ENCODE peak calls at places on chromosomes 11 and 22, in eight cellular contexts. One of them, this sample, is unnamed.

GRCh38 chr11:8384199-8384821 is 120.6 kb upstream of the LMO1 start:
- DNase-seq in PC-3: peak; percentile 23
- DNase-seq in Karpas-422: no peak
- DNase-seq in mammary epithelial cell: no peak
- DNase-seq in neuronal stem cell: no peak
- DNase-seq in IMR-90: no peak
- DNase-seq in colonic mucosa: no peak
- DNase-seq in GM23248: peak; percentile 57
- DNase-seq in this sample: no peak

GRCh38 chr11:4881860-4882500 is at the start of gene OR51T1:
- DNase-seq in PC-3: no peak
- DNase-seq in Karpas-422: no peak
- DNase-seq in mammary epithelial cell: no peak
- DNase-seq in neuronal stem cell: no peak
- DNase-seq in IMR-90: peak; percentile 40
- DNase-seq in colonic mucosa: no peak
- DNase-seq in GM23248: no peak
- DNase-seq in this sample: no peak

GRCh38 chr11:12889243-12889642 is 119.9 kb upstream of the RASSF10 start:
- DNase-seq in PC-3: no peak
- DNase-seq in Karpas-422: no peak
- DNase-seq in mammary epithelial cell: peak; percentile 67
- DNase-seq in neuronal stem cell: no peak
- DNase-seq in IMR-90: peak; percentile 67
- DNase-seq in colonic mucosa: no peak
- DNase-seq in GM23248: peak; percentile 94
- DNase-seq in this sample: no peak

GRCh38 chr22:47172771-47173534 is 410.5 kb downstream of the TBC1D22A start:
- DNase-seq in PC-3: no peak
- DNase-seq in Karpas-422: no peak
- DNase-seq in mammary epithelial cell: no peak
- DNase-seq in neuronal stem cell: no peak
- DNase-seq in IMR-90: no peak
- DNase-seq in colonic mucosa: no peak
- DNase-seq in GM23248: no peak
- DNase-seq in this sample: no peak

GRCh38 chr11:126664193-126664592 is 308.7 kb downstream of the ST3GAL4 start:
- DNase-seq in PC-3: no peak
- DNase-seq in Karpas-422: no peak
- DNase-seq in mammary epithelial cell: no peak
- DNase-seq in neuronal stem cell: no peak
- DNase-seq in IMR-90: no peak
- DNase-seq in colonic mucosa: no peak
- DNase-seq in GM23248: no peak
- DNase-seq in this sample: no peak

GRCh38 chr22:29689872-29690213 is 30.0 kb upstream of the CABP7 start:
- DNase-seq in PC-3: peak; percentile 35
- DNase-seq in Karpas-422: peak; percentile 76
- DNase-seq in mammary epithelial cell: peak; percentile 23
- DNase-seq in neuronal stem cell: peak; percentile 54
- DNase-seq in IMR-90: peak; percentile 55
- DNase-seq in colonic mucosa: peak; percentile 71
- DNase-seq in GM23248: peak; percentile 75
- DNase-seq in this sample: no peak

GRCh38 chr11:26522912-26523610 is 49.0 kb downstream of the MUC15 start:
- DNase-seq in PC-3: peak; percentile 45
- DNase-seq in Karpas-422: peak; percentile 63
- DNase-seq in mammary epithelial cell: peak; percentile 25
- DNase-seq in neuronal stem cell: no peak
- DNase-seq in IMR-90: peak; percentile 6
- DNase-seq in colonic mucosa: no peak
- DNase-seq in GM23248: peak; percentile 36
- DNase-seq in this sample: no peak

GRCh38 chr11:18229501-18229900 is 7.1 kb downstream of the SAA4 start:
- DNase-seq in PC-3: no peak
- DNase-seq in Karpas-422: peak; percentile 56
- DNase-seq in mammary epithelial cell: no peak
- DNase-seq in neuronal stem cell: no peak
- DNase-seq in IMR-90: no peak
- DNase-seq in colonic mucosa: no peak
- DNase-seq in GM23248: no peak
- DNase-seq in this sample: no peak

GRCh38 chr11:125180413-125181305 is 16.1 kb downstream of the PKNOX2 start:
- DNase-seq in PC-3: peak; percentile 16
- DNase-seq in Karpas-422: no peak
- DNase-seq in mammary epithelial cell: no peak
- DNase-seq in neuronal stem cell: no peak
- DNase-seq in IMR-90: peak; percentile 82
- DNase-seq in colonic mucosa: no peak
- DNase-seq in GM23248: peak; percentile 47
- DNase-seq in this sample: no peak

GRCh38 chr11:96113100-96113710 is 189.3 kb upstream of the MTMR2 start:
- DNase-seq in PC-3: no peak
- DNase-seq in Karpas-422: no peak
- DNase-seq in mammary epithelial cell: no peak
- DNase-seq in neuronal stem cell: no peak
- DNase-seq in IMR-90: peak; percentile 77
- DNase-seq in colonic mucosa: no peak
- DNase-seq in GM23248: peak; percentile 84
- DNase-seq in this sample: no peak

GRCh38 chr22:27609411-27610029 is 192.0 kb downstream of the MN1 start:
- DNase-seq in PC-3: no peak
- DNase-seq in Karpas-422: no peak
- DNase-seq in mammary epithelial cell: no peak
- DNase-seq in neuronal stem cell: peak; percentile 35
- DNase-seq in IMR-90: no peak
- DNase-seq in colonic mucosa: no peak
- DNase-seq in GM23248: no peak
- DNase-seq in this sample: no peak

GRCh38 chr11:16612234-16612571 is 126.2 kb upstream of the C11orf58 start:
- DNase-seq in PC-3: no peak
- DNase-seq in Karpas-422: no peak
- DNase-seq in mammary epithelial cell: no peak
- DNase-seq in neuronal stem cell: no peak
- DNase-seq in IMR-90: no peak
- DNase-seq in colonic mucosa: no peak
- DNase-seq in GM23248: no peak
- DNase-seq in this sample: no peak

GRCh38 chr11:47144541-47144940 is 32.1 kb downstream of the ARFGAP2 start:
- DNase-seq in PC-3: no peak
- DNase-seq in Karpas-422: no peak
- DNase-seq in mammary epithelial cell: no peak
- DNase-seq in neuronal stem cell: no peak
- DNase-seq in IMR-90: no peak
- DNase-seq in colonic mucosa: no peak
- DNase-seq in GM23248: no peak
- DNase-seq in this sample: no peak

GRCh38 chr11:78940500-78941225 is 366.0 kb upstream of the NARS2 start:
- DNase-seq in PC-3: no peak
- DNase-seq in Karpas-422: no peak
- DNase-seq in mammary epithelial cell: no peak
- DNase-seq in neuronal stem cell: peak; percentile 66
- DNase-seq in IMR-90: no peak
- DNase-seq in colonic mucosa: no peak
- DNase-seq in GM23248: no peak
- DNase-seq in this sample: no peak

GRCh38 chr11:117809236-117810055 is 12.4 kb upstream of the DSCAML1 start:
- DNase-seq in PC-3: peak; percentile 61
- DNase-seq in Karpas-422: no peak
- DNase-seq in mammary epithelial cell: peak; percentile 55
- DNase-seq in neuronal stem cell: peak; percentile 56
- DNase-seq in IMR-90: peak; percentile 8
- DNase-seq in colonic mucosa: peak; percentile 77
- DNase-seq in GM23248: peak; percentile 75
- DNase-seq in this sample: no peak

DNA sequence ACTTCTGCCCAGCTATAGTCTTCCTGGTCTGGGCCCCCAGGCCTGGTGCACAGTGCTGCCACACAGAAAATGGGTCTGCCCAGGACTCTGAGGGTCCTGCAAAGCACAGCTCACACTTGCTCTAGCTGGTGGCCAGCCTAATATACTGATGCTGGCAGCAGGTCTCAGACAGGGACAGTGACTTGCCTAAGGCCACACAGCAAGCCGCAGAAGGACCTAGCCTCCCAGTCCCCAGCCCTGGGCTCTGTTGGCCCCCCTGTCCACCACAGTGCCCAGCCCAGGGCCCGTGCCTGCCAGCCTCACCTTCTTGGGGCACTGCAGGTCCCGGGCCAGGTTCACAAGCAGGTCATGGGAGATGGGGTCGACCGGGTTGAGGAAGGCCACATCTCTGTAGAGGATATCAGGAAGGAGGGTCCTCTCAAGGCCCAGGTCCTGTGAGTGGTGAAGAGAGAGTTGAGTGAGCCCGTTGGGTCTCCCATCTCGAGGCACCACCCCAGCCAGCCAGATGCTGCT is 3.3 kb downstream of the LRRC75B start:
- DNase-seq in PC-3: no peak
- DNase-seq in Karpas-422: no peak
- DNase-seq in mammary epithelial cell: no peak
- DNase-seq in neuronal stem cell: no peak
- DNase-seq in IMR-90: no peak
- DNase-seq in colonic mucosa: no peak
- DNase-seq in GM23248: no peak
- DNase-seq in this sample: no peak
- H3K9ac ChIP-seq in PC-3: no peak overlapping the region
- H3K9ac ChIP-seq in Karpas-422: no peak overlapping the region
- H3K9ac ChIP-seq in mammary epithelial cell: no peak overlapping the region
- H3K9ac ChIP-seq in neuronal stem cell: peak overlapping the region; percentile 39
- H3K9ac ChIP-seq in IMR-90: no peak overlapping the region
- H3K9ac ChIP-seq in colonic mucosa: no peak overlapping the region
- H3K9ac ChIP-seq in GM23248: no peak overlapping the region
- H3K9ac ChIP-seq in this sample: no peak overlapping the region

GRCh38 chr11:64716471-64717267 is 6.3 kb downstream of the NRXN2 start:
- DNase-seq in PC-3: no peak
- DNase-seq in Karpas-422: no peak
- DNase-seq in mammary epithelial cell: no peak
- DNase-seq in neuronal stem cell: no peak
- DNase-seq in IMR-90: no peak
- DNase-seq in colonic mucosa: no peak
- DNase-seq in GM23248: no peak
- DNase-seq in this sample: no peak
- H3K9ac ChIP-seq in PC-3: no peak overlapping the region
- H3K9ac ChIP-seq in Karpas-422: no peak overlapping the region
- H3K9ac ChIP-seq in mammary epithelial cell: no peak overlapping the region
- H3K9ac ChIP-seq in neuronal stem cell: no peak overlapping the region
- H3K9ac ChIP-seq in IMR-90: no peak overlapping the region
- H3K9ac ChIP-seq in colonic mucosa: no peak overlapping the region
- H3K9ac ChIP-seq in GM23248: no peak overlapping the region
- H3K9ac ChIP-seq in this sample: no peak overlapping the region

GRCh38 chr11:44726278-44727113 is at the start of gene TSPAN18:
- DNase-seq in PC-3: no peak
- DNase-seq in Karpas-422: peak; percentile 59
- DNase-seq in mammary epithelial cell: no peak
- DNase-seq in neuronal stem cell: peak; percentile 72
- DNase-seq in IMR-90: no peak
- DNase-seq in colonic mucosa: peak; percentile 28
- DNase-seq in GM23248: peak; percentile 32
- DNase-seq in this sample: no peak
- H3K9ac ChIP-seq in PC-3: no peak within 1 kb of the TSS
- H3K9ac ChIP-seq in Karpas-422: peak within 1 kb of the TSS; percentile 43
- H3K9ac ChIP-seq in mammary epithelial cell: no peak within 1 kb of the TSS
- H3K9ac ChIP-seq in neuronal stem cell: peak within 1 kb of the TSS; percentile 94
- H3K9ac ChIP-seq in IMR-90: peak within 1 kb of the TSS; percentile 59
- H3K9ac ChIP-seq in colonic mucosa: peak within 1 kb of the TSS; percentile 72
- H3K9ac ChIP-seq in GM23248: no peak within 1 kb of the TSS
- H3K9ac ChIP-seq in this sample: no peak within 1 kb of the TSS

GRCh38 chr11:128902515-128903066 is 11.4 kb downstream of the KCNJ5 start:
- DNase-seq in PC-3: no peak
- DNase-seq in Karpas-422: no peak
- DNase-seq in mammary epithelial cell: peak; percentile 14
- DNase-seq in neuronal stem cell: no peak
- DNase-seq in IMR-90: peak; percentile 81
- DNase-seq in colonic mucosa: no peak
- DNase-seq in GM23248: peak; percentile 87
- DNase-seq in this sample: no peak
- H3K9ac ChIP-seq in PC-3: no peak overlapping the region
- H3K9ac ChIP-seq in Karpas-422: no peak overlapping the region
- H3K9ac ChIP-seq in mammary epithelial cell: no peak overlapping the region
- H3K9ac ChIP-seq in neuronal stem cell: no peak overlapping the region
- H3K9ac ChIP-seq in IMR-90: no peak overlapping the region
- H3K9ac ChIP-seq in colonic mucosa: no peak overlapping the region
- H3K9ac ChIP-seq in GM23248: no peak overlapping the region
- H3K9ac ChIP-seq in this sample: no peak overlapping the region

GRCh38 chr11:63686912-63687311 is 5.6 kb downstream of the RTN3 start:
- DNase-seq in PC-3: no peak
- DNase-seq in Karpas-422: no peak
- DNase-seq in mammary epithelial cell: no peak
- DNase-seq in neuronal stem cell: no peak
- DNase-seq in IMR-90: no peak
- DNase-seq in colonic mucosa: no peak
- DNase-seq in GM23248: peak; percentile 36
- DNase-seq in this sample: no peak

GRCh38 chr11:63682045-63682915 is 980 bp downstream of the RTN3 start:
- DNase-seq in PC-3: peak; percentile 44
- DNase-seq in Karpas-422: peak; percentile 70
- DNase-seq in mammary epithelial cell: peak; percentile 25
- DNase-seq in neuronal stem cell: peak; percentile 24
- DNase-seq in IMR-90: no peak
- DNase-seq in colonic mucosa: peak; percentile 70
- DNase-seq in GM23248: peak; percentile 74
- DNase-seq in this sample: no peak

GRCh38 chr11:63681208-63682044 is at the start of gene RTN3:
- DNase-seq in PC-3: peak; percentile 100
- DNase-seq in Karpas-422: peak; percentile 99
- DNase-seq in mammary epithelial cell: peak; percentile 98
- DNase-seq in neuronal stem cell: peak; percentile 98
- DNase-seq in IMR-90: peak; percentile 98
- DNase-seq in colonic mucosa: peak; percentile 97
- DNase-seq in GM23248: peak; percentile 98
- DNase-seq in this sample: peak; percentile 94

GRCh38 chr11:63680842-63681207 is 475 bp upstream of the RTN3 start:
- DNase-seq in PC-3: no peak
- DNase-seq in Karpas-422: peak; percentile 63
- DNase-seq in mammary epithelial cell: peak; percentile 52
- DNase-seq in neuronal stem cell: no peak
- DNase-seq in IMR-90: no peak
- DNase-seq in colonic mucosa: peak; percentile 29
- DNase-seq in GM23248: peak; percentile 30
- DNase-seq in this sample: no peak

DNA sequence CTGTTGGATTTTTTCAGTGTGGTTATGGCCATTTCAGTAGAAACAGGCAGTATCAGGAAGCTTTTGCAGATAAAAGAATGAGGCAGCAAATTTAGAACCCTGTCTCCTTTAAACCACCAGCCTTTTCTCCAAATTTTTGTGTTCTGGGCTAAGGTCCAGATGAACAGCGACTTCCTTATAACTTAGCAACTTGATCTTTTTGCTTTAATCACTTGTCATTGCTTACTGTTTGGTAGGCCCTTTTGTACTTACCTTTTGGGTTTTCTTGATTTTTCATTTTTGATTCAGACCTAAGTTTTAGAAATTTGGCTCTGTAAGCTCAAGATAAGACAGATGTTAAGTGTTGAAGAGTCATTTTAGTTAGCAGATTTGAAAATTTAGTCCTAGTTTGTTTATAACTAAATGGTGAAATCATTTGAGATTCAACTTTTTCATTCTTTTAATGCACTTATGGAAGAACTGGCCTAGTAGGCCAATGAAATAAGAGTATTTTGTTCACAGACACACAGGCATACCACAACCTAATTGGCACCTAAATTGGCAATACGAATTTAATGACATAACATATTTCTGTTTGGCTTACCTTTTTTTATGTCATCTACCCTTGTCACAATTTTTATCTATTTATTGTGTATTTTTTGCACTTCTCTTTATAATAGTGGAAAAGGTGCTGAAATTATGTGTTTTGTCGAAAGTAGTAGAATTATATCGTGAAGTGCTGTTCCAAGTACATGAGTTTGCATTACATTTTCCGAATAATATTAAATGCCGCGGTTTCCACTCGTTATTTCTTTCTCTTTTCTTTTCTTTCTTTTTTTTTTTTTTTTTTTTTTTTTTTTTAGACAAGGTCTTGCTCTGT is 2.1 kb downstream of the RTN3 start:
- DNase-seq in PC-3: peak; percentile 56
- DNase-seq in Karpas-422: peak; percentile 62
- DNase-seq in mammary epithelial cell: no peak
- DNase-seq in neuronal stem cell: no peak
- DNase-seq in IMR-90: peak; percentile 53
- DNase-seq in colonic mucosa: peak; percentile 46
- DNase-seq in GM23248: peak; percentile 61
- DNase-seq in this sample: no peak
- H3K9ac ChIP-seq in PC-3: peak overlapping the region; percentile 77
- H3K9ac ChIP-seq in Karpas-422: peak overlapping the region; percentile 90
- H3K9ac ChIP-seq in mammary epithelial cell: peak overlapping the region; percentile 29
- H3K9ac ChIP-seq in neuronal stem cell: no peak overlapping the region
- H3K9ac ChIP-seq in IMR-90: no peak overlapping the region
- H3K9ac ChIP-seq in colonic mucosa: no peak overlapping the region
- H3K9ac ChIP-seq in GM23248: peak overlapping the region; percentile 83
- H3K9ac ChIP-seq in this sample: peak overlapping the region; percentile 78